ENCODE peak calls at places on chromosomes 12 and 14, in four cellular contexts. K is mesendoderm, C is GOT3, N is nephron progenitor cell. M is an unnamed sample.

GRCh38 chr12:9706081-9706685 is 26.7 kb downstream of the CLECL1 start:
- DNase-seq in K (no peak), C (no peak), N (no peak), M (no peak)

GRCh38 chr12:93085383-93086287 is 156.5 kb upstream of the EEA1 start:
- DNase-seq in N (no peak), K (no peak), C (no peak), M (no peak)

GRCh38 chr12:69136931-69137613 is 102.3 kb upstream of the CPSF6 start:
- DNase-seq in K (no peak), N (no peak), C (no peak), M (no peak)

GRCh38 chr14:71142375-71143038 is 235.2 kb downstream of the PCNX1 start:
- DNase-seq in K (peak), N (no peak), C (no peak), M (peak)

GRCh38 chr12:4763549-4763948 is 43.3 kb downstream of the GALNT8 start:
- DNase-seq in C (no peak), N (peak), K (peak), M (no peak)

GRCh38 chr12:68648179-68648578 is 37.5 kb downstream of the RAP1B start:
- DNase-seq in N (no peak), K (no peak), C (no peak), M (no peak)

GRCh38 chr14:68824517-68825347 is 31.9 kb upstream of the ZFP36L1 start:
- DNase-seq in N (peak), C (no peak), K (peak), M (no peak)

GRCh38 chr12:6338955-6339761 is 2.7 kb downstream of the TNFRSF1A start:
- DNase-seq in C (no peak), K (no peak), N (no peak), M (no peak)

GRCh38 chr12:105944628-105945027 is 194.1 kb downstream of the NUAK1 start:
- DNase-seq in N (no peak), K (no peak), C (no peak), M (no peak)

GRCh38 chr14:24734917-24735500 is 101.0 kb upstream of the GZMB start:
- DNase-seq in N (peak), C (no peak), K (peak), M (no peak)

GRCh38 chr14:75800792-75801191 is 139.7 kb downstream of the TTLL5 start:
- DNase-seq in N (no peak), C (no peak), K (peak), M (no peak)

GRCh38 chr14:76135722-76136121 is 16.0 kb upstream of the GPATCH2L start:
- DNase-seq in C (no peak), K (no peak), N (no peak), M (no peak)

GRCh38 chr12:109764776-109765492 is 51.3 kb downstream of the FAM222A start:
- DNase-seq in K (no peak), C (no peak), N (peak), M (no peak)

GRCh38 chr12:267581-268482 is 5.2 kb upstream of the SLC6A13 start:
- DNase-seq in C (no peak), K (no peak), N (no peak), M (no peak)

M was measured in central memory CD8-positive, alpha-beta T cell.